ENCODE peak calls at places on chromosomes 6 and 20, in ten cellular contexts. W is heart left ventricle; J is H9; Y is naive thymus-derived CD4-positive, alpha-beta T cell; X is gastrocnemius medialis; E is ovary; D is brain microvascular endothelial cell; O is breast epithelium; L is IMR-90; A is sigmoid colon. Z is an unnamed sample.
A peak's percentile ranks its signal among the peaks of the same experiment; 100 is the strongest.

GRCh38 chr20:22462975-22463914 is 121.1 kb downstream of the FOXA2 start:
- DNase-seq in Y (no peak), D (no peak), E (no peak), X (no peak), L (no peak), J (no peak), A (no peak), O (no peak), W (no peak), Z (peak; percentile 21)

GRCh38 chr6:156420172-156420993 is 356.8 kb upstream of the ARID1B start:
- DNase-seq in E (no peak), W (no peak), A (no peak), Y (no peak), L (peak; percentile 35), D (no peak), O (no peak), J (no peak), X (no peak), Z (no peak)

GRCh38 chr6:51093899-51094665 is 275.4 kb downstream of the TFAP2B start:
- DNase-seq in O (no peak), Y (no peak), D (no peak), A (no peak), L (no peak), W (no peak), E (no peak), X (no peak), J (no peak), Z (no peak)

GRCh38 chr20:24212494-24212893 is 223.9 kb upstream of the GGTLC1 start:
- DNase-seq in L (no peak), Y (no peak), E (no peak), J (no peak), O (no peak), W (no peak), D (no peak), A (no peak), X (no peak), Z (no peak)

GRCh38 chr6:33721529-33721928 is 10.0 kb upstream of the UQCC2 start:
- DNase-seq in Y (no peak), O (no peak), W (no peak), X (no peak), E (no peak), J (no peak), L (no peak), D (no peak), A (no peak), Z (no peak)

GRCh38 chr6:10410214-10410873 is 4.5 kb downstream of the TFAP2A start:
- DNase-seq in O (no peak), W (no peak), A (no peak), L (no peak), Y (no peak), J (no peak), X (no peak), D (no peak), E (no peak), Z (no peak)

GRCh38 chr6:1335367-1336037 is 23.6 kb downstream of the FOXQ1 start:
- DNase-seq in A (no peak), L (peak; percentile 76), E (no peak), X (no peak), Y (no peak), D (no peak), O (no peak), J (peak; percentile 33), W (no peak), Z (peak; percentile 79)

GRCh38 chr6:35021014-35021413 is 120.1 kb downstream of the TCP11 start:
- DNase-seq in W (peak; percentile 43), X (no peak), E (peak; percentile 42), A (no peak), J (peak; percentile 54), O (no peak), L (no peak), Y (no peak), D (no peak), Z (peak; percentile 51)

GRCh38 chr20:9912858-9913434 is 74.1 kb upstream of the PAK5 start:
- DNase-seq in W (no peak), J (peak; percentile 45), O (no peak), Y (no peak), L (peak; percentile 42), E (peak; percentile 38), D (peak; percentile 65), A (no peak), X (no peak), Z (peak; percentile 10)

GRCh38 chr6:87909849-87910248 is 137.8 kb upstream of the SPACA1 start:
- DNase-seq in A (no peak), E (no peak), W (no peak), Y (no peak), L (peak; percentile 61), J (no peak), D (peak; percentile 96), O (no peak), X (no peak), Z (peak; percentile 95)

GRCh38 chr20:49284818-49285217 is 7.0 kb upstream of the ZNFX1 start:
- DNase-seq in D (no peak), O (no peak), J (no peak), L (no peak), A (no peak), X (no peak), W (no peak), Y (no peak), E (no peak), Z (no peak)

GRCh38 chr6:90478278-90478677 is 108.6 kb downstream of the MAP3K7 start:
- DNase-seq in A (no peak), O (no peak), J (peak; percentile 83), E (no peak), W (no peak), L (no peak), X (no peak), D (no peak), Y (no peak), Z (no peak)

DNA sequence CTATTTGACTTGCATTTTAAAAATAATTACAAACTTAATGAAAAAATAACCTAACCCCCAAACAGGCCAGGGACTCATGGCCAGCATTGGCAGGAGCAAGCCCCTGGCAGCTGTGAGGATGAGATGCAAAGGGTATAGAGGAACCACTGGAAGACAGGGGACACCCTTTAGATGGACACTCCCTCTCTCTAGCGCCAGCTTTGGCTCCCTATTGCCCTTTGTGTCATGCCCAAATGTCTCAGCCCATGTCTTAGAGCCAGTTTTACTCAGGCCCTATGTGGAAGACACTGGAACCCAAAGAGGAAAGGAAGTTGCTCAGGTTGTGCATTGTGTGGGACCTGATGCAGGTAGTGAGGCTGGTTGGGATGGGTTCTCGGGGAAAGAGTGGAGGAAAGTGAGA is 34.9 kb upstream of the RSPO4 start:
- DNase-seq in O (no peak), E (no peak), Y (no peak), D (no peak), W (no peak), X (no peak), A (no peak), J (no peak), L (no peak), Z (no peak)
- H3K27me3 ChIP-seq in O (no peaks in the 10 kb centered on the region), E (no peaks in the 10 kb centered on the region), Y (no peaks in the 10 kb centered on the region), D (no peaks in the 10 kb centered on the region), W (no peaks in the 10 kb centered on the region), X (no peaks in the 10 kb centered on the region), A (no peaks in the 10 kb centered on the region), J (no peaks in the 10 kb centered on the region), L (no peaks in the 10 kb centered on the region), Z (no peaks in the 10 kb centered on the region)

DNA sequence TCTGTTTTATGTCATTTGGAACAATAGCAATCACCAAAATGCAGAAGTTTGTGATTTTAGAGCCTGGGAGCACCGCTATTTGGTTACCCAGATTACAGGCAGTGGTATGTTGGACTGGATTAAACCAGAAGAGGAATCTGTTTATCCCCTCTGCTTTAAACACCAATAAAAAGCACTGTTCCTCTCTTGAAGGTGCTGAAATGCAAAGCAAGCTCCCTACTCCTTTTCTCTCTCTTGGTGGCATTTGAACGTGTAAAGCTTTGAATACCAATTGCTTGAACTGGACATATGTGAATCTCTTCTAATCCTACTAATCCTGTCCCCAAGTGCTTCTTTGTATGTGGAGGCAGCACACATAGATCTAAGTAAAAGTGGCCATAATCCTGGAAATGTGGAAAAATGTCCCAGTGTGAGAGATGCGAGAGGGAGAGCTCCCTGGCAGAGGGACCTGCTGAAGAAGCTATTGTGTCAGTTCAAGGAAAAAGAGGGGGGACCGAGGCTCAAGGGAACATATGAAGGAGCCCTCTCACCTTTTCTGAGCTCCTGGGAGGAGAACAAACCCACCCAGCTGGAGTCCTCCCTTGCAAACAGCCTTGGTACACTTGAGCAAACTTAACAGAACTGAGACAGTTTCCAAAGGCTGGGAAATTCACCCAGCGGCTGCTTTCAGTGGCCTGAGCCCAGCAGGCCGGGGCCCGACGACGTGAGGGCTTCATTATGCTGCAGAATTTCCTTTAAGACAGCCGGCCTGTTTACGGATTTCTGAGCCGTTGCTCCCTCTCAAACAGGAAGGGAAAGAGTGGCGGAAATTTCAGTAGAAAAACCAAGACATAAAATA is 18.8 kb upstream of the OLIG3 start:
- DNase-seq in L (no peak), W (no peak), A (no peak), Y (no peak), O (no peak), D (no peak), E (no peak), X (no peak), J (no peak), Z (no peak)
- H3K27me3 ChIP-seq in L (peaks cover 32% of the 10 kb centered on the region), W (peaks cover 51% of the 10 kb centered on the region), A (peaks cover 5% of the 10 kb centered on the region), Y (peaks cover 11% of the 10 kb centered on the region), O (no peaks in the 10 kb centered on the region), D (peaks cover 42% of the 10 kb centered on the region), E (no peaks in the 10 kb centered on the region), X (peaks cover 34% of the 10 kb centered on the region), J (no peaks in the 10 kb centered on the region), Z (peaks cover 56% of the 10 kb centered on the region)

GRCh38 chr20:46558511-46558959 is 8.1 kb upstream of the OCSTAMP start:
- DNase-seq in X (no peak), A (no peak), D (peak; percentile 84), Y (no peak), L (peak; percentile 98), W (no peak), J (no peak), E (no peak), O (no peak), Z (peak; percentile 94)
- H3K27me3 ChIP-seq in X (no peaks in the 10 kb centered on the region), A (no peaks in the 10 kb centered on the region), D (no peaks in the 10 kb centered on the region), Y (no peaks in the 10 kb centered on the region), L (no peaks in the 10 kb centered on the region), W (no peaks in the 10 kb centered on the region), J (no peaks in the 10 kb centered on the region), E (no peaks in the 10 kb centered on the region), O (no peaks in the 10 kb centered on the region), Z (no peaks in the 10 kb centered on the region)

GRCh38 chr6:53465732-53466131 is 79.2 kb downstream of the GCLC start:
- DNase-seq in X (no peak), Y (no peak), L (peak; percentile 23), D (no peak), A (no peak), W (no peak), J (no peak), E (no peak), O (peak; percentile 59), Z (no peak)

GRCh38 chr6:53464483-53464882 is 80.4 kb downstream of the GCLC start:
- DNase-seq in W (no peak), L (no peak), A (no peak), Y (no peak), O (no peak), E (no peak), D (no peak), J (no peak), X (no peak), Z (no peak)

GRCh38 chr6:53464942-53465460 is 79.9 kb downstream of the GCLC start:
- DNase-seq in Y (no peak), E (no peak), L (peak; percentile 10), W (no peak), O (no peak), D (no peak), A (peak; percentile 72), J (no peak), X (no peak), Z (peak; percentile 34)

GRCh38 chr6:53469163-53469562 is 75.7 kb downstream of the GCLC start:
- DNase-seq in Y (no peak), O (no peak), J (no peak), A (no peak), X (no peak), L (no peak), W (no peak), D (no peak), E (no peak), Z (no peak)

GRCh38 chr6:53466257-53466656 is 78.6 kb downstream of the GCLC start:
- DNase-seq in X (no peak), A (no peak), W (no peak), J (no peak), Y (no peak), O (no peak), E (no peak), L (peak; percentile 23), D (no peak), Z (no peak)
- H3K27me3 ChIP-seq in X (no peaks in the 10 kb centered on the region), A (no peaks in the 10 kb centered on the region), W (no peaks in the 10 kb centered on the region), J (no peaks in the 10 kb centered on the region), Y (no peaks in the 10 kb centered on the region), O (no peaks in the 10 kb centered on the region), E (no peaks in the 10 kb centered on the region), L (peaks cover 1% of the 10 kb centered on the region), D (no peaks in the 10 kb centered on the region), Z (no peaks in the 10 kb centered on the region)